ENCODE peak calls at places on chromosomes 2 and 18, in seven cellular contexts. W is psoas muscle, C is transverse colon, Z is heart left ventricle, E is fibroblast of the aortic adventitia, D is Peyer's patch, F is endothelial cell of umbilical vein. G is an unnamed sample.

GRCh38 chr2:19611491-19612332 is 253.3 kb upstream of the OSR1 start:
- DNase-seq in F (no peak), D (no peak), Z (no peak), C (peak), E (peak), W (no peak), G (peak)

GRCh38 chr2:62597323-62597722 is 91.3 kb upstream of the TMEM17 start:
- DNase-seq in W (no peak), F (no peak), D (no peak), E (peak), Z (no peak), C (no peak), G (peak)

GRCh38 chr2:106104332-106105062 is 89.6 kb downstream of the UXS1 start:
- DNase-seq in D (peak), C (peak), W (no peak), E (peak), Z (peak), F (peak), G (peak)

GRCh38 chr2:195404650-195405049 is 252.4 kb upstream of the SLC39A10 start:
- DNase-seq in D (no peak), E (peak), C (no peak), F (no peak), Z (no peak), W (no peak), G (no peak)

GRCh38 chr2:238009563-238009962 is 42.7 kb downstream of the UBE2F start:
- DNase-seq in W (no peak), D (no peak), C (no peak), E (no peak), F (no peak), Z (no peak), G (no peak)

GRCh38 chr2:173238385-173238784 is 116.3 kb upstream of the CDCA7 start:
- DNase-seq in D (no peak), Z (no peak), E (no peak), C (no peak), F (no peak), W (no peak), G (no peak)

GRCh38 chr18:8657050-8657820 is 48.0 kb downstream of the RAB12 start:
- DNase-seq in E (no peak), D (no peak), Z (no peak), C (no peak), F (no peak), W (no peak), G (no peak)

GRCh38 chr2:202771741-202772470 is 99.7 kb downstream of the ICA1L start:
- DNase-seq in D (no peak), Z (peak), E (peak), C (no peak), W (no peak), F (no peak), G (no peak)

GRCh38 chr2:7999683-8000476 is 682.0 kb upstream of the ID2 start:
- DNase-seq in W (no peak), F (no peak), C (no peak), E (no peak), Z (no peak), D (no peak), G (no peak)

GRCh38 chr2:171049691-171050090 is 111.0 kb downstream of the TLK1 start:
- DNase-seq in D (no peak), Z (no peak), W (no peak), C (no peak), E (no peak), F (no peak), G (no peak)

GRCh38 chr2:172438741-172439508 is 11.5 kb downstream of the ITGA6 start:
- DNase-seq in F (peak), W (no peak), Z (peak), C (peak), D (no peak), E (peak), G (peak)

GRCh38 chr2:111053825-111054490 is 66.8 kb upstream of the BCL2L11 start:
- DNase-seq in W (no peak), C (no peak), Z (no peak), E (no peak), D (no peak), F (no peak), G (no peak)

GRCh38 chr2:239433777-239434396 is 33.1 kb upstream of the HDAC4 start:
- DNase-seq in D (no peak), F (peak), C (no peak), Z (no peak), W (no peak), E (peak), G (peak)

GRCh38 chr18:63088262-63088661 is 231.3 kb downstream of the BCL2 start:
- DNase-seq in Z (no peak), W (no peak), F (no peak), C (no peak), D (no peak), E (no peak), G (no peak)

GRCh38 chr2:86477349-86477748 is 36.2 kb downstream of the KDM3A start:
- DNase-seq in C (no peak), W (no peak), D (no peak), Z (no peak), E (peak), F (no peak), G (no peak)

GRCh38 chr2:64259301-64259700 is 115.1 kb upstream of the PELI1 start:
- DNase-seq in W (no peak), C (no peak), D (no peak), E (peak), F (peak), Z (peak), G (no peak)

GRCh38 chr2:220445429-220446105 is 818.1 kb downstream of the SLC4A3 start:
- DNase-seq in Z (no peak), D (no peak), C (no peak), W (no peak), E (peak), F (no peak), G (peak)

GRCh38 chr18:26091047-26091630 is 726 bp upstream of the SS18 start:
- DNase-seq in Z (no peak), D (no peak), F (no peak), C (no peak), W (peak), E (no peak), G (no peak)

GRCh38 chr2:9971890-9972289 is 20.4 kb downstream of the GRHL1 start:
- DNase-seq in Z (no peak), C (no peak), D (no peak), E (no peak), F (no peak), W (no peak), G (no peak)

GRCh38 chr18:40133253-40133652 is 1821.8 kb upstream of the PIK3C3 start:
- DNase-seq in E (no peak), Z (no peak), D (no peak), W (no peak), F (no peak), C (no peak), G (no peak)

GRCh38 chr2:227687189-227687588 is 20.6 kb downstream of the SCYGR5 start:
- DNase-seq in W (no peak), E (no peak), D (no peak), Z (no peak), F (no peak), C (no peak), G (no peak)

GRCh38 chr2:152611458-152612231 is 105.6 kb downstream of the PRPF40A start:
- DNase-seq in W (peak), D (no peak), F (peak), Z (peak), C (peak), E (peak), G (peak)

GRCh38 chr2:232008907-232009638 is 47.6 kb downstream of the DIS3L2 start:
- DNase-seq in D (no peak), F (peak), Z (no peak), C (no peak), W (no peak), E (no peak), G (peak)

GRCh38 chr2:233460726-233461431 is 105.7 kb downstream of the USP40 start:
- DNase-seq in E (no peak), D (no peak), W (peak), F (no peak), C (peak), Z (no peak), G (no peak)

GRCh38 chr2:119263656-119264055 is 40.0 kb downstream of the STEAP3 start:
- DNase-seq in W (no peak), D (no peak), E (no peak), F (no peak), C (no peak), Z (no peak), G (no peak)

GRCh38 chr2:218370410-218371063 is 11.5 kb upstream of the SLC11A1 start:
- DNase-seq in Z (no peak), C (peak), F (no peak), E (peak), D (no peak), W (peak), G (no peak)

GRCh38 chr18:11518788-11519685 is 90.4 kb upstream of the SLC35G4 start:
- DNase-seq in D (no peak), Z (no peak), E (peak), F (peak), C (peak), W (no peak), G (peak)

GRCh38 chr18:30954262-30954661 is 88.3 kb downstream of the DSC3 start:
- DNase-seq in F (no peak), D (no peak), Z (no peak), C (no peak), E (no peak), W (no peak), G (no peak)

GRCh38 chr18:23155537-23155936 is 20.3 kb downstream of the CABLES1 start:
- DNase-seq in E (no peak), D (no peak), F (no peak), W (no peak), C (no peak), Z (no peak), G (peak)

GRCh38 chr2:168726375-168726774 is 76.1 kb upstream of the NOSTRIN start:
- DNase-seq in D (no peak), Z (no peak), C (no peak), F (no peak), W (no peak), E (no peak), G (no peak)

GRCh38 chr2:233824373-233824772 is 30.0 kb downstream of the HJURP start:
- DNase-seq in W (no peak), Z (no peak), E (no peak), D (no peak), C (peak), F (no peak), G (no peak)

GRCh38 chr2:111897924-111898702 is at the start of gene MERTK:
- DNase-seq in C (peak), Z (peak), F (peak), W (peak), D (peak), E (peak), G (peak)

GRCh38 chr2:218856168-218856895 is 3.3 kb upstream of the WNT6 start:
- DNase-seq in E (no peak), Z (no peak), W (peak), C (no peak), F (no peak), D (no peak), G (no peak)

GRCh38 chr2:174611006-174611405 is 13.4 kb upstream of the WIPF1 start:
- DNase-seq in Z (no peak), E (no peak), D (no peak), C (no peak), W (no peak), F (no peak), G (no peak)

GRCh38 chr2:47062721-47063120 is 92.4 kb downstream of the STPG4 start:
- DNase-seq in E (no peak), W (no peak), Z (no peak), F (no peak), D (no peak), C (no peak), G (no peak)

GRCh38 chr2:205776720-205777119 is 94.4 kb downstream of the NRP2 start:
- DNase-seq in F (no peak), C (no peak), E (no peak), D (no peak), Z (no peak), W (no peak), G (no peak)

GRCh38 chr2:2812648-2813047 is 481.6 kb upstream of the MYT1L start:
- DNase-seq in Z (no peak), F (no peak), E (no peak), C (no peak), D (no peak), W (no peak), G (no peak)

DNA sequence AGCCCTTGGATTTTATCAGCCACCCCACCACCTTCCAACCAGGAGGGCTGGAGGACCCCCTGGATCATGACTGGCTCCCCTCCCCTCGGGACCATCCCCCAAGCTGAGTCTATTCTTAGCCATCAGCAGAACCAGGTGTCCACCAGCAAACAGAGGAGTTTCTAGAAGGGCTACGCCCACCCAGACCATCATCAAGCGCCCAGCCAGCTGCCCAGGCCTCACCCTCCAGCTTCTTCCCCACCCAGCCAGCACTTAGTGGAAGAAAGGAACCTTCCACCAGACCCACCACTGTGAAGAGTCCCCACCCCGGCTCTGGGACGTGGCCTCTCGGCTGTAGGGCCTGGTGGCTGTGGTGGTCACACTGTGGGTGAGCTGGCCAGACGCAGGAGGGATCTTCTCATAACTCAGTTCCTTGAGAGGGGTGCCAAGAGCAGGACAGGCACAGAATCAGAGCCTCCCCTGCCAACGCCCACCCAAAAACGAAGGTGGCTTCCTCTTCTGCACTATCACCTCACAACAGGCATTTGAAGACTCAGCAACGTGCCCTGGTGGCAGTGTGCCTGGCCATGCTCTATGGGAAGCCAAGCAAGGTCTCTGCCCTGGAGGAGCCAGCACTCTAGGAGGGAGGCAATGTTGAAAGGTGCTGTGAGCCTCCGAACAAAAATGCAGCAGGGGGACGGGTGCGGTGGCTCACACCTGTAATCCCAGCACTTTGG is 19.0 kb downstream of the BIN1 start:
- DNase-seq in C (no peak), W (peak), E (no peak), Z (no peak), D (no peak), F (no peak), G (no peak)
- H3K4me3 ChIP-seq in C (no peak), W (peak), E (no peak), Z (no peak), D (no peak), F (no peak), G (no peak)

GRCh38 chr2:221569342-221570278 is 2.5 kb downstream of the EPHA4 start:
- DNase-seq in C (no peak), D (no peak), Z (no peak), W (no peak), F (no peak), E (no peak), G (no peak)
- H3K4me3 ChIP-seq in C (no peak), D (no peak), Z (peak), W (peak), F (no peak), E (no peak), G (peak)

DNA sequence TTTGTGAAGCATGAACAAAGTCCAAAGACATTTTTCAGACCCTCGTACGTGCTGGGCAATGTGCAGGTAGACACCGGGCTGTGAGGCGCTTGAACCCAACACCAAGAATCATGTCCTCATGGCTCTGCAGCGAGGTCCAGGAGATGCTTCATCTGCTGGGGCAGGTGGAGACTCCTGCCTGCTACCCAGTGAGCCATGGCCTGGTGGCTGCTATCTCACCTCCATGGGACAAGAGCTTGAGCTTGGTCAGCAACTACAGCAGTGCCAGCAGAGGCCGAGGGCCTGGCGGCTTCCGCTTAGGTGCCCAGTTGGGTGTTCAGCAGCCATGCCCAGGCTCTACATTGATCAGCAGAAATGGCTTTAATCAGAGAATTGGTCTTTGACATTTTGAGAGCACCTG is 281.0 kb upstream of the HS6ST1 start:
- DNase-seq in Z (no peak), E (no peak), C (no peak), F (no peak), W (peak), D (no peak), G (no peak)
- H3K4me3 ChIP-seq in Z (no peak), E (no peak), C (no peak), F (no peak), W (no peak), D (no peak), G (no peak)

DNA sequence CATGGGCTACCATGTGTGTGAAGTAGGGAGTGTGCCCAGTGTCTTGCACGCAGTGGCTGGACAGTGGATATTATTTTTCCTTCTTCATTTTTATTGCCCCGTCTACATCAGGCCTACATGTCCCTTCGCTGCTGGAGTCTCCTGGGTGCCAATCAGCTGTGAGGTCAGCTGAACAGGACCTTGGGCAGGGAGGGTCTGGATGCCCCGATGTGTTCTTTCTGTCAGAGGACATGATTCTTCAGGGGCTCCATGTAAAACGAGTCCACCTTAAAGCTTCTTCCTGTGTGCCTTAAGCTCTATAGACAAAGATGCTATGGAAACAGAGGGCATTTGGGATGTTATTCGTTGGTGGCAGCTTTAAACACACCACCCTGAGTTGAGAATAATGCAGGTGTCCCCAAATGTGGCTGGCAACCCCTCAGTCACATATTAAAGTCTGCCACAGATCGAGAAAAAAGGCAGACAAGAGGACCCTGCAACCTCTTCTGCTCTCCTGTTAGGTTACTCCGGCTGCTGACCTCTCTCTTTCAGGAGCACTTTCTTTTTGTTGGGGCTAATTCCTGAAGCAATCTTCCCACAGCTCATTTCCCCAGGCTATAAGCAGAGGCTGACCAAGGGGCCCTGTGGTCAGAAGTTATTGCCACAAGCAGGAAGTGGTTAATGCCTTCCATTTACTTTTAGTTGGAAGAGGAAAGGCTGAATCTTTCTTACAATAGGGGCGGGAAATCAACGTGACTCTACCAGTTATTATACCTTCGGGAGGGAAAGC is 20.0 kb downstream of the GREB1 start:
- DNase-seq in F (no peak), E (no peak), C (no peak), D (no peak), W (no peak), Z (no peak), G (peak)
- H3K4me3 ChIP-seq in F (no peak), E (no peak), C (no peak), D (no peak), W (no peak), Z (no peak), G (no peak)